ENCODE peak calls at places on chromosomes 12 and 14, in five cellular contexts. D is activated T-cell treated with anti-CD3 and anti-CD28 coated beads for 4 hours; R is left ventricle myocardium inferior; Y is stimulated activated naive B cell treated with anti-CD40 and anti-IgM and Interleukin-4, amounts not matched to agents 10 μg/mL and 1 μg/mL and 100 μg/mL, for 72 hours; M is heart right ventricle. X is an unnamed sample.

GRCh38 chr14:94690486-94690885 is 78.3 kb downstream of the SERPINA3 start:
- DNase-seq in D (no peak), R (no peak), Y (no peak), M (no peak), X (no peak)

GRCh38 chr12:109737631-109738030 is 24.0 kb downstream of the FAM222A start:
- DNase-seq in D (no peak), R (no peak), Y (no peak), M (no peak), X (no peak)

GRCh38 chr14:73744874-73745529 is 30.8 kb upstream of the PNMA1 start:
- DNase-seq in D (no peak), R (no peak), Y (no peak), M (no peak), X (no peak)

GRCh38 chr12:70606001-70606400 is 31.2 kb downstream of the PTPRB start:
- DNase-seq in D (no peak), R (no peak), Y (no peak), M (no peak), X (no peak)

GRCh38 chr12:18646307-18646706 is 91.5 kb downstream of the PLCZ1 start:
- DNase-seq in D (no peak), R (no peak), Y (no peak), M (no peak), X (no peak)

GRCh38 chr12:3107071-3107583 is 29.9 kb downstream of the TSPAN9 start:
- DNase-seq in D (no peak), R (no peak), Y (no peak), M (no peak), X (no peak)

GRCh38 chr14:33762462-33762861 is 188.4 kb downstream of the EGLN3 start:
- DNase-seq in D (no peak), R (no peak), Y (no peak), M (no peak), X (no peak)

GRCh38 chr14:51419685-51420084 is 179.6 kb downstream of the TMX1 start:
- DNase-seq in D (peak), R (no peak), Y (no peak), M (no peak), X (peak)

GRCh38 chr14:80523518-80524117 is 312.3 kb upstream of the DIO2 start:
- DNase-seq in D (no peak), R (no peak), Y (no peak), M (no peak), X (no peak)

GRCh38 chr12:27906658-27907473 is 65.7 kb downstream of the PTHLH start:
- DNase-seq in D (no peak), R (no peak), Y (no peak), M (no peak), X (no peak)

GRCh38 chr12:49535921-49536525 is 2.8 kb upstream of the KCNH3 start:
- DNase-seq in D (no peak), R (no peak), Y (no peak), M (no peak), X (no peak)

GRCh38 chr14:89669209-89669608 is 252.2 kb upstream of the FOXN3 start:
- DNase-seq in D (no peak), R (peak), Y (peak), M (no peak), X (no peak)

GRCh38 chr12:56836800-56837663 is 73.9 kb downstream of the HSD17B6 start:
- DNase-seq in D (peak), R (no peak), Y (no peak), M (no peak), X (no peak)

GRCh38 chr12:19205120-19205519 is 75.6 kb downstream of the PLEKHA5 start:
- DNase-seq in D (no peak), R (no peak), Y (no peak), M (no peak), X (no peak)

GRCh38 chr12:46677749-46678148 is 148.0 kb downstream of the SLC38A4 start:
- DNase-seq in D (no peak), R (no peak), Y (no peak), M (no peak), X (no peak)

GRCh38 chr12:34595749-34596733 is 573.7 kb downstream of the ALG10 start:
- DNase-seq in D (no peak), R (no peak), Y (no peak), M (peak), X (no peak)

GRCh38 chr14:51939211-51939705 is 50.1 kb upstream of the RTRAF start:
- DNase-seq in D (no peak), R (no peak), Y (no peak), M (no peak), X (no peak)

GRCh38 chr12:49720214-49720613 is 13.0 kb upstream of the FMNL3 start:
- DNase-seq in D (no peak), R (no peak), Y (no peak), M (no peak), X (no peak)

GRCh38 chr12:105214670-105215375 is 21.2 kb downstream of the APPL2 start:
- DNase-seq in D (no peak), R (no peak), Y (no peak), M (no peak), X (no peak)

GRCh38 chr12:32494676-32495075 is 95.3 kb downstream of the FGD4 start:
- DNase-seq in D (no peak), R (no peak), Y (no peak), M (no peak), X (peak)

GRCh38 chr12:80862606-80863005 is 75.1 kb downstream of the LIN7A start:
- DNase-seq in D (no peak), R (no peak), Y (no peak), M (no peak), X (no peak)

GRCh38 chr12:89060133-89060532 is 292.2 kb downstream of the DUSP6 start:
- DNase-seq in D (no peak), R (no peak), Y (no peak), M (no peak), X (no peak)

GRCh38 chr12:104010800-104011199 is 39.2 kb downstream of the GLT8D2 start:
- DNase-seq in D (no peak), R (no peak), Y (no peak), M (no peak), X (no peak)

GRCh38 chr12:115070313-115070712 is 386.3 kb upstream of the TBX3 start:
- DNase-seq in D (no peak), R (no peak), Y (no peak), M (no peak), X (no peak)

GRCh38 chr12:92134638-92135274 is 10.9 kb downstream of the BTG1 start:
- DNase-seq in D (no peak), R (no peak), Y (no peak), M (no peak), X (no peak)

GRCh38 chr14:53630336-53630735 is 326.3 kb downstream of the BMP4 start:
- DNase-seq in D (no peak), R (no peak), Y (no peak), M (no peak), X (no peak)

GRCh38 chr14:32709072-32709471 is 229.6 kb upstream of the NPAS3 start:
- DNase-seq in D (no peak), R (no peak), Y (no peak), M (no peak), X (no peak)

GRCh38 chr12:2396448-2396871 is 343.7 kb downstream of the CACNA1C start:
- DNase-seq in D (no peak), R (peak), Y (no peak), M (peak), X (no peak)

GRCh38 chr12:25200703-25201102 is 5.7 kb downstream of the ETFRF1 start:
- DNase-seq in D (no peak), R (no peak), Y (no peak), M (no peak), X (no peak)

GRCh38 chr12:53750812-53751335 is 905 bp downstream of the CISTR start:
- DNase-seq in D (no peak), R (peak), Y (peak), M (peak), X (no peak)

GRCh38 chr12:45124485-45125155 is 73.7 kb upstream of the DBX2 start:
- DNase-seq in D (no peak), R (no peak), Y (no peak), M (no peak), X (no peak)

GRCh38 chr14:99391671-99392070 is 89.0 kb downstream of the SETD3 start:
- DNase-seq in D (no peak), R (no peak), Y (no peak), M (no peak), X (no peak)

GRCh38 chr12:74889563-74890236 is 319.9 kb downstream of the KCNC2 start:
- DNase-seq in D (no peak), R (no peak), Y (no peak), M (no peak), X (no peak)

GRCh38 chr14:75438486-75439080 is 10.8 kb downstream of the JDP2 start:
- DNase-seq in D (no peak), R (no peak), Y (no peak), M (no peak), X (no peak)

GRCh38 chr12:108644743-108645120 is 11.0 kb upstream of the SELPLG start:
- DNase-seq in D (no peak), R (no peak), Y (no peak), M (no peak), X (no peak)

X was measured in T-helper 2 cell.